ENCODE peak calls at places on chromosomes 5 and 9, in eight cellular contexts. G is A673; H is activated B cell treated with CpG ODN at 0.5 μM for 24 hours; V is fibroblast of lung; J is H9; D is CD8-positive, alpha-beta T cell; T is fibroblast of the aortic adventitia; S is AG10803. P is an unnamed sample.

GRCh38 chr5:80781356-80781755 is 126.6 kb upstream of the DHFR start:
- DNase-seq in G (no peak), H (no peak), V (peak), J (no peak), D (no peak), T (peak), S (no peak), P (no peak)

GRCh38 chr5:122195784-122196394 is 66.5 kb downstream of the ZNF474 start:
- DNase-seq in G (peak), H (no peak), V (peak), J (peak), D (no peak), T (peak), S (peak), P (peak)

GRCh38 chr5:140916325-140916724 is 9.8 kb upstream of the PCDHAC1 start:
- DNase-seq in G (no peak), H (no peak), V (no peak), J (no peak), D (no peak), T (no peak), S (no peak), P (no peak)

GRCh38 chr5:157177935-157178334 is 2.7 kb upstream of the ITK start:
- DNase-seq in G (no peak), H (no peak), V (no peak), J (no peak), D (no peak), T (no peak), S (no peak), P (no peak)

GRCh38 chr5:149257875-149258705 is 13.6 kb upstream of the AFAP1L1 start:
- DNase-seq in G (no peak), H (no peak), V (peak), J (no peak), D (no peak), T (peak), S (peak), P (no peak)

GRCh38 chr5:172849636-172850453 is 15.8 kb downstream of the ERGIC1 start:
- DNase-seq in G (no peak), H (peak), V (peak), J (no peak), D (no peak), T (peak), S (no peak), P (no peak)

GRCh38 chr5:89213584-89213983 is 330.6 kb upstream of the MEF2C start:
- DNase-seq in G (peak), H (no peak), V (peak), J (no peak), D (no peak), T (peak), S (peak), P (no peak)

GRCh38 chr5:83472508-83473343 is 1.2 kb downstream of the VCAN start:
- DNase-seq in G (no peak), H (no peak), V (peak), J (peak), D (no peak), T (no peak), S (peak), P (peak)

GRCh38 chr9:30851600-30851999 is 1532.8 kb upstream of the ACO1 start:
- DNase-seq in G (no peak), H (no peak), V (no peak), J (peak), D (no peak), T (no peak), S (no peak), P (no peak)

GRCh38 chr5:65480306-65480865 is 1.3 kb downstream of the ADAMTS6 start:
- DNase-seq in G (peak), H (no peak), V (peak), J (no peak), D (peak), T (peak), S (peak), P (peak)

GRCh38 chr9:22206833-22207232 is 197.7 kb upstream of the CDKN2B start:
- DNase-seq in G (no peak), H (no peak), V (no peak), J (no peak), D (no peak), T (no peak), S (no peak), P (peak)

GRCh38 chr5:57566914-57567313 is 84.3 kb upstream of the ACTBL2 start:
- DNase-seq in G (peak), H (no peak), V (peak), J (no peak), D (no peak), T (peak), S (peak), P (no peak)

GRCh38 chr9:94804917-94805544 is 78.5 kb downstream of the AOPEP start:
- DNase-seq in G (peak), H (no peak), V (peak), J (no peak), D (no peak), T (no peak), S (no peak), P (no peak)

GRCh38 chr5:180315762-180316212 is 23.9 kb upstream of the MAPK9 start:
- DNase-seq in G (peak), H (peak), V (peak), J (peak), D (peak), T (peak), S (peak), P (peak)

GRCh38 chr9:10612649-10613398 is at the start of gene PTPRD:
- DNase-seq in G (peak), H (no peak), V (peak), J (peak), D (no peak), T (peak), S (peak), P (peak)
- TF ChIP-seq CTCF in G (no peak), H (no peak), V (no peak), J (peak), D (no peak), T (peak), S (no peak), P (peak)

GRCh38 chr9:114506082-114506390 is 763 bp upstream of the WHRN start:
- DNase-seq in G (no peak), H (no peak), V (no peak), J (no peak), D (no peak), T (no peak), S (no peak), P (no peak)

GRCh38 chr9:114504341-114505186 is 709 bp downstream of the WHRN start:
- DNase-seq in G (peak), H (peak), V (peak), J (peak), D (peak), T (no peak), S (peak), P (peak)

GRCh38 chr9:114503522-114504340 is 1.5 kb downstream of the WHRN start:
- DNase-seq in G (no peak), H (no peak), V (no peak), J (no peak), D (no peak), T (no peak), S (no peak), P (no peak)

GRCh38 chr9:114505187-114506081 is at the start of gene WHRN:
- DNase-seq in G (peak), H (peak), V (peak), J (peak), D (peak), T (peak), S (peak), P (peak)

GRCh38 chr9:114507726-114508125 is 2.5 kb upstream of the WHRN start:
- DNase-seq in G (peak), H (no peak), V (no peak), J (no peak), D (no peak), T (peak), S (peak), P (no peak)
- TF ChIP-seq CTCF in G (peak), H (no peak), V (peak), J (peak), D (peak), T (peak), S (peak), P (no peak)

GRCh38 chr5:112491257-112491656 is 72.2 kb upstream of the EPB41L4A start:
- DNase-seq in G (peak), H (no peak), V (no peak), J (no peak), D (no peak), T (no peak), S (peak), P (no peak)
- TF ChIP-seq CTCF in G (peak), H (no peak), V (peak), J (peak), D (no peak), T (peak), S (peak), P (peak)

GRCh38 chr9:12614488-12614887 is 78.7 kb upstream of the TYRP1 start:
- DNase-seq in G (no peak), H (no peak), V (no peak), J (no peak), D (no peak), T (no peak), S (no peak), P (no peak)
- TF ChIP-seq CTCF in G (no peak), H (no peak), V (no peak), J (no peak), D (no peak), T (no peak), S (no peak), P (no peak)

DNA sequence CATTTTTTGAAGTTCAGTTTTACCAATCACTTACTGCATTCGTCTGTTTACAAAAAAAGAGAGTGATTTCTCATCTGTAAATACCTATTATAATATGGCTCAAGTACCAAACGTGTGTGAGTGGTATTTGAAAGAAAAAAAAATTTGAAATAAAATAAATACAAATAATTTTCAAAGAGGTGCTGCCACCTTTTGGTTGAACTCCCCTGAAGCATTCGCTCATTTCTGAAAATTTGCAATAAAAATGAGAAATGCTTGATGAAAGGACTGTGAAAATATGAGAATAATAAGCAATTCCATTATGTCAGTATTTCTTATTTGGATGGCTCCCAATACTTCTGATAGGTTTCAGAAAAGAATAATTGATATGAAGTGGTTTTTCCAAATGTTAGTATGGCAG is 409.9 kb downstream of the CTNND2 start:
- DNase-seq in G (no peak), H (no peak), V (no peak), J (no peak), D (no peak), T (peak), S (no peak), P (no peak)
- TF ChIP-seq CTCF in G (peak), H (no peak), V (peak), J (peak), D (no peak), T (no peak), S (peak), P (peak)

GRCh38 chr9:98214811-98215210 is 22.4 kb upstream of the CORO2A start:
- DNase-seq in G (no peak), H (no peak), V (no peak), J (no peak), D (no peak), T (no peak), S (no peak), P (no peak)

GRCh38 chr9:98216391-98216790 is 24.0 kb upstream of the CORO2A start:
- DNase-seq in G (no peak), H (no peak), V (no peak), J (no peak), D (no peak), T (no peak), S (no peak), P (no peak)

GRCh38 chr9:98217255-98217654 is 24.8 kb upstream of the CORO2A start:
- DNase-seq in G (no peak), H (no peak), V (no peak), J (no peak), D (no peak), T (no peak), S (no peak), P (no peak)

GRCh38 chr9:98215266-98215665 is 22.8 kb upstream of the CORO2A start:
- DNase-seq in G (no peak), H (no peak), V (no peak), J (no peak), D (no peak), T (no peak), S (no peak), P (no peak)

GRCh38 chr9:98215821-98216220 is 23.4 kb upstream of the CORO2A start:
- DNase-seq in G (no peak), H (no peak), V (no peak), J (peak), D (no peak), T (peak), S (peak), P (peak)
- TF ChIP-seq CTCF in G (peak), H (no peak), V (peak), J (peak), D (no peak), T (peak), S (peak), P (peak)

GRCh38 chr5:67193479-67193878 is 3.1 kb downstream of the CD180 start:
- DNase-seq in G (no peak), H (no peak), V (no peak), J (no peak), D (no peak), T (peak), S (no peak), P (no peak)
- TF ChIP-seq CTCF in G (no peak), H (no peak), V (no peak), J (no peak), D (no peak), T (no peak), S (no peak), P (no peak)

GRCh38 chr5:38847549-38848341 is 1.9 kb downstream of the OSMR start:
- DNase-seq in G (no peak), H (no peak), V (peak), J (no peak), D (no peak), T (peak), S (no peak), P (no peak)
- TF ChIP-seq CTCF in G (peak), H (no peak), V (peak), J (no peak), D (no peak), T (peak), S (peak), P (no peak)

DNA sequence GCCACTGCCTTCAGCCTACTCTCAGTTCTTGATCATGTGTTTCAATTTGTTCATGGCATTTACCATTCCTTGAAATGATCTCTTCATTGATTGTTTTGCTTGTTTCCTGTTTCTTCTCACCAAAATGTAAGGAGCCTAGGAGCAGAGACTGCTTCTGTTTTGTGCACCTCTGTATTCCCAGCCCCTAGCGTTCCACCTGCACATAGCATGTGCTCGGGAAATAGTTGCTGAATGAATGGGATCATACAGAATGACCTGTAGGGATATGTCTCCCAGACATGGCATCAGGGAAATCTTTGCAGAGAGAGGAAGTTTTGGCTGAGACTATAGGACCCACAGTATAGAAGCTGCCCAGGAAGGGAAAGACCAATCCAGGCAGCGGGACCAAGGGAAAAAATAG is 6.2 kb upstream of the CERCAM start:
- DNase-seq in G (no peak), H (no peak), V (no peak), J (no peak), D (no peak), T (no peak), S (no peak), P (no peak)
- TF ChIP-seq CTCF in G (no peak), H (no peak), V (no peak), J (peak), D (no peak), T (peak), S (no peak), P (no peak)